ENCODE peak calls at places on chromosome 12, in seven cellular contexts. Z is ascending aorta, B is AG04450, T is dorsolateral prefrontal cortex, C is brain microvascular endothelial cell, R is suprapubic skin, K is GM23338. P is an unnamed sample.

GRCh38 chr12:66189476-66189823 is 436 bp downstream of the IRAK3 start:
- DNase-seq in Z (no peak), B (no peak), T (no peak), C (no peak), R (no peak), K (no peak), P (no peak)

GRCh38 chr12:87960557-87960956 is 68.6 kb downstream of the C12orf50 start:
- DNase-seq in Z (no peak), B (no peak), T (no peak), C (no peak), R (no peak), K (no peak), P (no peak)

GRCh38 chr12:105954891-105955607 is 183.7 kb downstream of the NUAK1 start:
- DNase-seq in Z (no peak), B (no peak), T (no peak), C (no peak), R (no peak), K (no peak), P (no peak)

GRCh38 chr12:31407562-31407961 is 81.6 kb upstream of the SINHCAF start:
- DNase-seq in Z (no peak), B (no peak), T (no peak), C (no peak), R (no peak), K (no peak), P (no peak)

GRCh38 chr12:76259071-76259470 is 89.1 kb downstream of the BBS10 start:
- DNase-seq in Z (no peak), B (no peak), T (no peak), C (no peak), R (no peak), K (no peak), P (no peak)

GRCh38 chr12:26473291-26473690 is 277.9 kb downstream of the SSPN start:
- DNase-seq in Z (no peak), B (no peak), T (no peak), C (no peak), R (no peak), K (no peak), P (no peak)

GRCh38 chr12:126483145-126484068 is 1418.2 kb downstream of the AACS start:
- DNase-seq in Z (no peak), B (no peak), T (no peak), C (no peak), R (no peak), K (no peak), P (no peak)

GRCh38 chr12:44287545-44287944 is 451.7 kb downstream of the TMEM117 start:
- DNase-seq in Z (no peak), B (no peak), T (no peak), C (no peak), R (no peak), K (no peak), P (no peak)

GRCh38 chr12:119989619-119990381 is 764 bp downstream of the BICDL1 start:
- DNase-seq in Z (no peak), B (peak), T (peak), C (peak), R (no peak), K (peak), P (peak)

GRCh38 chr12:87157791-87158190 is 871.4 kb downstream of the C12orf50 start:
- DNase-seq in Z (no peak), B (peak), T (no peak), C (peak), R (no peak), K (peak), P (no peak)

GRCh38 chr12:90510948-90511347 is 444.0 kb downstream of the CCER1 start:
- DNase-seq in Z (no peak), B (peak), T (no peak), C (peak), R (no peak), K (no peak), P (no peak)

GRCh38 chr12:30828686-30829085 is 73.9 kb upstream of the CAPRIN2 start:
- DNase-seq in Z (no peak), B (no peak), T (no peak), C (no peak), R (no peak), K (no peak), P (no peak)

GRCh38 chr12:19012965-19013364 is 116.6 kb upstream of the PLEKHA5 start:
- DNase-seq in Z (no peak), B (no peak), T (no peak), C (no peak), R (no peak), K (no peak), P (no peak)

GRCh38 chr12:72330784-72331183 is 58.6 kb downstream of the TRHDE start:
- DNase-seq in Z (no peak), B (no peak), T (no peak), C (no peak), R (no peak), K (no peak), P (no peak)

GRCh38 chr12:38053113-38053512 is 263.5 kb upstream of the ALG10B start:
- DNase-seq in Z (no peak), B (no peak), T (no peak), C (no peak), R (no peak), K (no peak), P (no peak)

GRCh38 chr12:77204055-77204454 is 138.7 kb upstream of the E2F7 start:
- DNase-seq in Z (no peak), B (no peak), T (no peak), C (peak), R (no peak), K (peak), P (no peak)

GRCh38 chr12:42213023-42213422 is 25.0 kb downstream of the YAF2 start:
- DNase-seq in Z (no peak), B (no peak), T (no peak), C (peak), R (no peak), K (no peak), P (no peak)

GRCh38 chr12:104643921-104644669 is 187.3 kb downstream of the CHST11 start:
- DNase-seq in Z (no peak), B (no peak), T (no peak), C (no peak), R (no peak), K (no peak), P (no peak)

GRCh38 chr12:24982250-24982649 is 33.3 kb upstream of the BCAT1 start:
- DNase-seq in Z (no peak), B (no peak), T (no peak), C (no peak), R (no peak), K (no peak), P (no peak)

GRCh38 chr12:57469334-57470164 is 10.0 kb downstream of the GLI1 start:
- DNase-seq in Z (no peak), B (no peak), T (no peak), C (no peak), R (no peak), K (no peak), P (no peak)

GRCh38 chr12:1948883-1949282 is 30.4 kb upstream of the CACNA2D4 start:
- DNase-seq in Z (no peak), B (no peak), T (no peak), C (no peak), R (no peak), K (no peak), P (no peak)
- H3K27ac ChIP-seq in Z (no peak), B (no peak), T (no peak), C (no peak), R (peak), K (no peak), P (no peak)

GRCh38 chr12:50985322-50985721 is 33.0 kb downstream of the HIGD1C start:
- DNase-seq in Z (no peak), B (no peak), T (no peak), C (peak), R (no peak), K (no peak), P (no peak)
- H3K27ac ChIP-seq in Z (peak), B (no peak), T (peak), C (peak), R (peak), K (no peak), P (peak)

DNA sequence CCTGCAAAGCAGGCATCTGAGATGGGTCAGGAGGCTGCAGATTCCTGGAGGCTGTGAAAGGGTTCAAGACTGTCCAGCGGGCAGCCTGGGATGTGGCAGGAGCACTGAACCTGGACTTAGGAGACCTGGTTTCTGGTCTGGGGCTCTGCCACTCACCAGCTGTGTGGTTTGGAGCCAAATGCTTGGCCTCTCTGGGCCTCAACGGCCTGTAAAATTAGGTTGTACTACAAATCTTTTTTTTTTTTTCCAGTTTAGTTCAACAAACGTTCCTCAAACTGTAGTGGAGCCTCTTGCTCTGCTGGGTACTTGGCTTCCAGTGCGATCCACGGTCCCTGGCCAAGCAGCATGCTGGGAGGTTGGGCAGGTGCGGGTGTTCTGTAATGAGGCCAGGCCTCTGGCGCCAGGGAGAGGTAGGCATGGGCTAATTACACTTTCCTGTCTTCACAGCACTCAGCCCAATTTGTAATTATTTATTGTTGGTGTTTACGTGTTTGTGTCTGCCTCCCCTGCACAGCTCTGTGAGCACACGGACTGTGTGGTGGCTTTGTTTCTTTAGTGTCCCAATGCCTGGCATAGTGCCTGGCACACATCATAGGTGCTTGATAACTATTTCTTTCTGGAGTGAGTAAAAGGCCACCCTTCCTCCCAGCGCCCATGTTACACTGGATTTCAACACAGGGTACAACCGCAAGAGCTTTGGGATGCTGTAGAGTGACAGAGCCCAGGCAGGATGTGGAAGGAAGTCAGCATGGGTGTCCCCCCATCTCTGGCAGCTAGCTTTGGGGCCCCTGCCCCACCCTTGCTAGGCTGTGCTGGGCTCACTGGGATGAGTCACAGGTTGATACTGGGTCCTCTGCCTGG is 5.8 kb upstream of the KRT80 start:
- DNase-seq in Z (no peak), B (no peak), T (no peak), C (no peak), R (no peak), K (no peak), P (peak)
- H3K27ac ChIP-seq in Z (no peak), B (no peak), T (no peak), C (no peak), R (peak), K (no peak), P (peak)

DNA sequence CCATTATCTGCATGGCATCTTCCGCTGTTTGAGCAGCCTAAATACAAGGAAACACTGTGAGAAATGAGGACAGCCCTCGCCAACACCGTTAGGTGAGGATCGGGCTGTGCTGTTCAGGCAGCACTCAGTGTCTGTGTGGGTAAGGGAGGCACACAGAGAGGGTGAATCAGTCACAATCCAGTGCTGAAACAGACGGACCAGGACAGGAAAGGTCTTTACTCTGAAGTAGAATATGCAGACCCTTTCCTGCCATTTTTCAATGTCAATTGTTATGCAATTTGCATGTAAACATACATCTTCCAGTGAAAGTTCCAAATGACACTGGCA is 53.0 kb upstream of the VPS33A start:
- DNase-seq in Z (no peak), B (no peak), T (no peak), C (no peak), R (no peak), K (no peak), P (no peak)
- H3K27ac ChIP-seq in Z (peak), B (peak), T (peak), C (peak), R (peak), K (no peak), P (no peak)

DNA sequence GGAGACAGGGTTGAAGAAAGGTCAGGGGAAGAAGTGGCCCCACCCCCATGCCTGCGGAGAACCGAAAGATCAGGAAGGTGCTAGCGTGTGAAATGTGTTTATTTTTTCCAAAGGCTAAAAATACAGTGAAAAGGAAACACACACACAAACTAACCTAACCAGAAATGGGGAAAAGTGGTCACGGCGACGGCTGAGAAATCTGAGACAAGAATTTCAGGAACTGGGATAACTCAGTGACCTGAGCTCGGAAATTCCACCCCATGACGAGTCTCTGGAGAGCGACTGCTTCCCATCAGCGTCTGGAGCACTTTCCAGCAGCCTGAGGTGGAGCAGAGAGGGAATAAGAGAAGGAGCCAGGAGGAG is 16.6 kb upstream of the RND1 start:
- DNase-seq in Z (no peak), B (no peak), T (no peak), C (peak), R (no peak), K (peak), P (peak)
- H3K27ac ChIP-seq in Z (no peak), B (no peak), T (peak), C (peak), R (no peak), K (no peak), P (no peak)

DNA sequence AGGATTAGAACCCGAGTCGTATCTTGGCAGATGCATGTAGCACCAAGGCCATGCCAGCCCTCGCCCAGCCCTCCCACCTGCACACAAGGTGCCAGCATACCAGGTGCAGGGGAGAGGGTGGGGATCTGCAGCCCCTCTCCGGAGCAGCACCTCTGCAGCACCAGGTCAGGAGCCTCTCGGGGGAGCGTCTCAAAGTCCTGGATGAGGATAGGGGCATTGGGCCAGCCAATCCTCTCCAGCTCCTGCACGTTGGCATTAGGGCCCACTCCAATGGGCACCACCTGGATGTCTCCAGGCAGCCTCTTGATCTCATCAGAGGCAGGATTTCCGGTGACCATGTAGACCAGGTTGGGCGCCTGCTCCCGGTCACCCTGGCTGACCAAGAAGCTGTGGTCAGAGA is 73.2 kb upstream of the ANO2 start:
- DNase-seq in Z (no peak), B (no peak), T (no peak), C (no peak), R (peak), K (no peak), P (peak)
- H3K27ac ChIP-seq in Z (no peak), B (no peak), T (no peak), C (no peak), R (no peak), K (no peak), P (no peak)

GRCh38 chr12:94148841-94149780 is 734 bp downstream of the PLXNC1 start:
- DNase-seq in Z (no peak), B (no peak), T (no peak), C (peak), R (no peak), K (peak), P (no peak)
- H3K27ac ChIP-seq in Z (no peak), B (no peak), T (peak), C (no peak), R (no peak), K (no peak), P (no peak)

DNA sequence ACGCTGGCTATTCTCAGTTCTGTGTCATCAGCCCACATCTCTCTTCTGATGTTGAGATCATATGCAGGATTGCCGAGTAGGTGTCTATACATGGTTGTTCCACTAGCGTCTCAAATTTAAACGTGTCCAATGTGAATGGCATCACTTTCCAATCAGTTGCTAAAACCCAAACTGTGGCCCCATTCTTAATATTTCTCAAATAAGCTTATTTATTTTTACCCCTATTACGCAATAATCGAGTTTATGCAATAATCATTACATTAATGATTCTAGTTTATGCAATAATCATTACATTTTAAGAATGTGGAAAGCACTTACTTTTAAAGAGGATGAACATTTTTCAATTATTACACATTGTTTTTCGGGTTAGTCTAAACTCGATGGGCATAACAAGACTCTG is 47.8 kb downstream of the ACSS3 start:
- DNase-seq in Z (no peak), B (no peak), T (no peak), C (no peak), R (no peak), K (no peak), P (no peak)
- H3K27ac ChIP-seq in Z (no peak), B (no peak), T (no peak), C (no peak), R (no peak), K (no peak), P (no peak)

DNA sequence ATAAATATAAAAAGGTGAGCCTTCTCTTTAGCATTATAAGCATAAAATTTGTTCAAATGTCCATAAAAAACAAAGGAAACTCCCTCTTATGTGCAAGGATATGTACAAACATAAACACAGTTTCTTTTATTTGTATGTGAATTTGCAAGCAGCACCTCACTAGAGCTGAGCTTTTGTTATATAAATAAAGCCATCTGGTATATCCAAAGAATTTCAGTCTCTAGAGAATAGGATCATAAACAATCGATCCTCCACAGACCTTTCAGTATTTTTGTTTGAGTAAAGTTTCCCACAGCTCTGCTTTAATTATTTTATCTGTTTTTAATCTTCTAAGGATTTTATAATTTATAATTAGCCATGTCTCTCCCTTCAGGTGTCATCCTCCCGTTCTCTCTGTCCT is 89.2 kb downstream of the OTOGL start:
- DNase-seq in Z (no peak), B (no peak), T (no peak), C (no peak), R (no peak), K (no peak), P (no peak)
- H3K27ac ChIP-seq in Z (no peak), B (peak), T (no peak), C (no peak), R (no peak), K (no peak), P (no peak)